ENCODE peak calls at places on chromosomes 7 and 10, in five cellular contexts. R is stimulated activated CD4-positive, alpha-beta T cell treated with anti-CD3 and anti-CD28 coated beads, Interleukin-4, amount 100 ng/mL, for 24 hours; L is neural progenitor cell; A is CD8-positive, alpha-beta T cell; N is NCI-H1694. S is an unnamed sample.

GRCh38 chr7:24819916-24820689 is 62.8 kb upstream of the GSDME start:
- DNase-seq in R (peak; percentile 82), L (peak; percentile 84), A (peak; percentile 77), N (peak; percentile 57), S (peak; percentile 82)

GRCh38 chr7:115973381-115973780 is 57.2 kb downstream of the TFEC start:
- DNase-seq in R (no peak), L (no peak), A (no peak), N (no peak), S (no peak)

GRCh38 chr7:90892213-90892612 is 296.1 kb downstream of the CDK14 start:
- DNase-seq in R (no peak), L (no peak), A (no peak), N (no peak), S (no peak)

GRCh38 chr7:5282464-5283316 is at the start of gene SLC29A4:
- DNase-seq in R (no peak), L (peak; percentile 62), A (no peak), N (no peak), S (no peak)

GRCh38 chr7:151309306-151309705 is 32.3 kb upstream of the NUB1 start:
- DNase-seq in R (no peak), L (no peak), A (no peak), N (no peak), S (no peak)

GRCh38 chr10:70847666-70848360 is 32.1 kb downstream of the SGPL1 start:
- DNase-seq in R (no peak), L (no peak), A (no peak), N (no peak), S (no peak)

GRCh38 chr10:51389415-51390342 is 309.7 kb downstream of the CSTF2T start:
- DNase-seq in R (peak; percentile 30), L (peak; percentile 78), A (peak; percentile 27), N (peak; percentile 0), S (peak; percentile 68)

GRCh38 chr10:60963441-60964256 is 19.7 kb upstream of the RHOBTB1 start:
- DNase-seq in R (no peak), L (no peak), A (no peak), N (no peak), S (no peak)

GRCh38 chr7:23373151-23374004 is 74.2 kb downstream of the MALSU1 start:
- DNase-seq in R (peak; percentile 78), L (no peak), A (peak; percentile 35), N (no peak), S (peak; percentile 70)

GRCh38 chr7:18405731-18406130 is 89.8 kb upstream of the HDAC9 start:
- DNase-seq in R (no peak), L (no peak), A (no peak), N (no peak), S (no peak)

GRCh38 chr7:92916751-92917369 is 80.5 kb upstream of the CDK6 start:
- DNase-seq in R (no peak), L (peak; percentile 86), A (no peak), N (no peak), S (no peak)

GRCh38 chr7:31687024-31687423 is at the start of gene PPP1R17:
- DNase-seq in R (no peak), L (peak; percentile 75), A (no peak), N (peak; percentile 84), S (no peak)

GRCh38 chr7:149415391-149416068 is 45.3 kb downstream of the ZNF777 start:
- DNase-seq in R (no peak), L (peak; percentile 18), A (no peak), N (no peak), S (no peak)

GRCh38 chr10:113261806-113262205 is 291.0 kb upstream of the HABP2 start:
- DNase-seq in R (no peak), L (no peak), A (no peak), N (no peak), S (no peak)

GRCh38 chr7:18041202-18041601 is 13.6 kb upstream of the PRPS1L1 start:
- DNase-seq in R (no peak), L (no peak), A (no peak), N (no peak), S (no peak)

GRCh38 chr7:132171130-132171576 is 405.1 kb downstream of the PLXNA4 start:
- DNase-seq in R (no peak), L (no peak), A (no peak), N (no peak), S (no peak)

GRCh38 chr10:63573068-63573697 is 52.0 kb downstream of the REEP3 start:
- DNase-seq in R (no peak), L (no peak), A (no peak), N (no peak), S (no peak)

GRCh38 chr7:128247640-128248194 is 6.6 kb downstream of the LEP start:
- DNase-seq in R (no peak), L (no peak), A (no peak), N (no peak), S (no peak)

GRCh38 chr10:77744249-77744648 is 106.6 kb upstream of the KCNMA1 start:
- DNase-seq in R (no peak), L (no peak), A (no peak), N (no peak), S (no peak)

GRCh38 chr7:98066934-98067507 is 39.6 kb upstream of the LMTK2 start:
- DNase-seq in R (no peak), L (no peak), A (no peak), N (no peak), S (no peak)

GRCh38 chr7:129840757-129841156 is 112.0 kb downstream of the UBE2H start:
- DNase-seq in R (no peak), L (no peak), A (no peak), N (no peak), S (no peak)

GRCh38 chr10:110817614-110818013 is 54.1 kb upstream of the PDCD4 start:
- DNase-seq in R (no peak), L (no peak), A (no peak), N (no peak), S (no peak)

GRCh38 chr10:27454837-27455236 is 49.3 kb upstream of the RAB18 start:
- DNase-seq in R (no peak), L (no peak), A (no peak), N (no peak), S (no peak)

GRCh38 chr7:122380993-122381392 is 76.4 kb upstream of the FEZF1 start:
- DNase-seq in R (no peak), L (peak; percentile 73), A (no peak), N (no peak), S (no peak)

GRCh38 chr7:155769701-155770100 is 42.6 kb downstream of the SHH start:
- DNase-seq in R (no peak), L (no peak), A (no peak), N (no peak), S (no peak)

GRCh38 chr7:141960687-141961422 is 12.7 kb downstream of the TAS2R38 start:
- DNase-seq in R (no peak), L (no peak), A (no peak), N (no peak), S (no peak)

GRCh38 chr7:15626041-15626440 is 60.4 kb downstream of the MEOX2 start:
- DNase-seq in R (no peak), L (no peak), A (no peak), N (no peak), S (no peak)

GRCh38 chr7:70612811-70613210 is 519.1 kb upstream of the GALNT17 start:
- DNase-seq in R (no peak), L (peak; percentile 63), A (no peak), N (no peak), S (no peak)

GRCh38 chr7:128833148-128833938 is 3.1 kb downstream of the FLNC start:
- DNase-seq in R (no peak), L (peak; percentile 69), A (no peak), N (peak; percentile 80), S (no peak)

GRCh38 chr10:86023931-86024554 is 342.6 kb downstream of the GRID1 start:
- DNase-seq in R (no peak), L (no peak), A (no peak), N (no peak), S (no peak)

GRCh38 chr7:44638611-44639557 is 32.5 kb downstream of the OGDH start:
- DNase-seq in R (peak; percentile 86), L (no peak), A (peak; percentile 85), N (no peak), S (peak; percentile 87)

GRCh38 chr10:102118867-102119266 is 1.3 kb downstream of the LDB1 start:
- DNase-seq in R (no peak), L (peak; percentile 62), A (peak; percentile 15), N (no peak), S (peak; percentile 68)